ENCODE peak calls at places on chromosome 15, in seven cellular contexts. U is esophagus squamous epithelium, M is IMR-90, J is tibial nerve, W is gastrocnemius medialis, N is A549, Z is H1. G is an unnamed sample.

GRCh38 chr15:52080031-52080430 is 32.5 kb downstream of the BCL2L10 start:
- DNase-seq in U (no peak), M (no peak), J (no peak), W (no peak), N (no peak), Z (no peak), G (no peak)

GRCh38 chr15:44427756-44428724 is 611 bp downstream of the CTDSPL2 start:
- DNase-seq in U (no peak), M (peak; percentile 65), J (no peak), W (no peak), N (peak; percentile 15), Z (peak; percentile 15), G (no peak)

GRCh38 chr15:57565326-57565725 is 26.4 kb upstream of the MYZAP start:
- DNase-seq in U (no peak), M (peak; percentile 7), J (no peak), W (no peak), N (no peak), Z (no peak), G (no peak)

GRCh38 chr15:78540955-78541743 is 905 bp downstream of the PSMA4 start:
- DNase-seq in U (no peak), M (peak; percentile 5), J (no peak), W (no peak), N (no peak), Z (no peak), G (no peak)

GRCh38 chr15:31135523-31135922 is 34.0 kb upstream of the TRPM1 start:
- DNase-seq in U (no peak), M (no peak), J (no peak), W (no peak), N (no peak), Z (no peak), G (no peak)

GRCh38 chr15:42344763-42345162 is 14.5 kb upstream of the CAPN3 start:
- DNase-seq in U (no peak), M (peak; percentile 83), J (no peak), W (peak; percentile 70), N (no peak), Z (no peak), G (peak; percentile 17)

GRCh38 chr15:73979636-73980035 is 12.5 kb downstream of the STOML1 start:
- DNase-seq in U (no peak), M (no peak), J (no peak), W (no peak), N (no peak), Z (no peak), G (no peak)

GRCh38 chr15:28022961-28023360 is 76.2 kb downstream of the OCA2 start:
- DNase-seq in U (no peak), M (no peak), J (no peak), W (no peak), N (no peak), Z (no peak), G (no peak)

GRCh38 chr15:75008249-75009017 is 13.1 kb downstream of the SCAMP5 start:
- DNase-seq in U (no peak), M (no peak), J (no peak), W (no peak), N (no peak), Z (no peak), G (no peak)

GRCh38 chr15:72389231-72389630 is 8.9 kb upstream of the TMEM202 start:
- DNase-seq in U (no peak), M (peak; percentile 4), J (no peak), W (no peak), N (no peak), Z (no peak), G (no peak)

GRCh38 chr15:39497759-39498565 is 82.9 kb upstream of the THBS1 start:
- DNase-seq in U (no peak), M (no peak), J (no peak), W (no peak), N (no peak), Z (no peak), G (no peak)

GRCh38 chr15:52121896-52122295 is 9.3 kb upstream of the BCL2L10 start:
- DNase-seq in U (no peak), M (peak; percentile 59), J (no peak), W (no peak), N (no peak), Z (no peak), G (no peak)

GRCh38 chr15:39828374-39828931 is 45.8 kb upstream of the FSIP1 start:
- DNase-seq in U (no peak), M (peak; percentile 60), J (peak; percentile 14), W (no peak), N (no peak), Z (no peak), G (no peak)

GRCh38 chr15:57224664-57225063 is 151.6 kb upstream of the CGNL1 start:
- DNase-seq in U (no peak), M (peak; percentile 70), J (no peak), W (no peak), N (no peak), Z (no peak), G (no peak)

GRCh38 chr15:29789871-29790270 is 32.4 kb downstream of the TJP1 start:
- DNase-seq in U (no peak), M (no peak), J (no peak), W (no peak), N (no peak), Z (no peak), G (no peak)

GRCh38 chr15:51869074-51869425 is 39.6 kb downstream of the TMOD3 start:
- DNase-seq in U (no peak), M (peak; percentile 91), J (no peak), W (no peak), N (peak; percentile 70), Z (no peak), G (no peak)

GRCh38 chr15:34514251-34514760 is 69.1 kb downstream of the GOLGA8B start:
- DNase-seq in U (no peak), M (no peak), J (no peak), W (peak; percentile 17), N (peak; percentile 38), Z (no peak), G (peak; percentile 23)

GRCh38 chr15:72319985-72320671 is at the start of gene CELF6:
- DNase-seq in U (peak; percentile 8), M (peak; percentile 79), J (peak; percentile 35), W (peak; percentile 49), N (peak; percentile 87), Z (peak; percentile 73), G (peak; percentile 57)

GRCh38 chr15:25862469-25863066 is 559 bp downstream of the ATP10A start:
- DNase-seq in U (no peak), M (no peak), J (no peak), W (no peak), N (no peak), Z (no peak), G (no peak)

GRCh38 chr15:76185716-76186115 is 125.6 kb downstream of the ETFA start:
- DNase-seq in U (no peak), M (peak; percentile 75), J (no peak), W (peak; percentile 60), N (peak; percentile 85), Z (peak; percentile 54), G (no peak)

GRCh38 chr15:57090460-57090859 is 172.0 kb downstream of the TCF12 start:
- DNase-seq in U (no peak), M (no peak), J (no peak), W (no peak), N (no peak), Z (no peak), G (no peak)

GRCh38 chr15:90232941-90233700 is 620 bp downstream of the CIB1 start:
- DNase-seq in U (peak; percentile 29), M (peak; percentile 26), J (no peak), W (peak; percentile 60), N (peak; percentile 88), Z (no peak), G (no peak)

GRCh38 chr15:90230071-90230494 is 3.7 kb downstream of the CIB1 start:
- DNase-seq in U (no peak), M (no peak), J (no peak), W (peak; percentile 74), N (no peak), Z (no peak), G (no peak)

GRCh38 chr15:90230610-90231009 is 3.1 kb downstream of the CIB1 start:
- DNase-seq in U (no peak), M (no peak), J (no peak), W (no peak), N (no peak), Z (no peak), G (no peak)

GRCh38 chr15:90232196-90232595 is 1.5 kb downstream of the CIB1 start:
- DNase-seq in U (no peak), M (no peak), J (no peak), W (no peak), N (no peak), Z (no peak), G (no peak)

GRCh38 chr15:90231028-90232017 is 2.4 kb downstream of the CIB1 start:
- DNase-seq in U (peak; percentile 20), M (no peak), J (no peak), W (no peak), N (no peak), Z (no peak), G (no peak)
- TF ChIP-seq POLR2A in U (no peak), M (no peak), J (no peak), W (no peak), N (no peak), Z (no peak), G (no peak)

DNA sequence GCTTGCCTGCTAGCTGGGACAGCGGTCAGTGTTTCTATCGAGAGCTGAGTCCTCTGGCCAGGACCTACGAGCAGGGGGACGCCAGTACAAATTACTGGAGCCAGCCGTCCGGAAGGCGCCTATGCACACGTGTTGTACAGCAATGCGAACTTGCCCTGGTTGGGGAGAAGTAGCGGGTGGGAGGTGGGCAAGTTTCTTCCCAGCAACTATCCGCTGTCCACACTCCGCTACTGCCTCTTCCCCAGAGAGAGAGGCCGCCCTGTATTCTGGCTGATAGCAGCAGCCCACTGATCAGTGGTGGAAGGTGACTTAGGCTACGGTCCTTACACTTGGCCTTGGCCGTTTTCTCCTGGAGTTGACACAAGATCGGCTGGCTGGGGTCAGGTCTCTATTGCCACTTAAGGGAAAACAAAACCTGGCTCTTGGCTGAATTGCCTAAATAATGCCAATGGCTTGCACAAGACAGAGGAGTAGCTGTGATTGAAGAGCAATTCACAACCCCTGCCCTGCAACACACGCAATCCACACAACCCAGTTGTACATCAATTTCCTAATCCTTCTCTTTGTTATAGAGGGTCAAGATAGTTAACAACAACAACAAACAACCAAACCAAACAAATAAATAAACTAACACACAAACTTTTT is 12.8 kb upstream of the SHC4 start:
- DNase-seq in U (no peak), M (no peak), J (no peak), W (no peak), N (no peak), Z (no peak), G (no peak)
- H3K27ac ChIP-seq in U (no peak overlapping the region), M (no peak overlapping the region), J (peak overlapping the region; percentile 79), W (peak overlapping the region; percentile 63), N (peak overlapping the region; percentile 96), Z (no peak overlapping the region), G (peak overlapping the region; percentile 55)

DNA sequence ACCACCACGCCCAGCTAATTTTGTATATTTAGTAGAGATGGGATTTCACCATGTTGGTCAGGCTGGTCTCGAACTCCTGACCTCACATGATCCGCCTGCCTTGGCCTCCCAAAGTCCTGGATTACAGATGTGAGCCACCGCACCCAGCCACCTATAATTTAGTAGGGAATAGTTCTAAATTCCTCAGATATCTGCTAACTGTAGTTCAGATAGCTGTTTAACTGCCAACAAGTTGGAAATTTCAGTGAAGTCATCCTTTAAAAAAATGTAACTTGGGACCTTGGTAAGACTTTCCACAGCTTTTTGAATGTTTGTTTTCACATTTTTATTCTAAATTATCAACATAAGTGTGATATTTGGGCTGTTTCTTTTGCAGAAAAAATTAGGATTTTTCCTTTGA is 34.1 kb downstream of the USP8 start:
- DNase-seq in U (no peak), M (no peak), J (no peak), W (no peak), N (no peak), Z (no peak), G (no peak)
- TF ChIP-seq POLR2A in U (no peak), M (no peak), J (no peak), W (no peak), N (no peak), Z (no peak), G (no peak)

GRCh38 chr15:69081310-69082004 is 67.0 kb downstream of the NOX5 start:
- DNase-seq in U (no peak), M (peak; percentile 40), J (peak; percentile 30), W (peak; percentile 66), N (no peak), Z (no peak), G (peak; percentile 82)
- H3K27ac ChIP-seq in U (peak overlapping the region; percentile 50), M (peak overlapping the region; percentile 52), J (peak overlapping the region; percentile 14), W (peak overlapping the region; percentile 74), N (no peak overlapping the region), Z (no peak overlapping the region), G (peak overlapping the region; percentile 65)

G was measured in uterus.